ENCODE peak calls at places on chromosomes 3 and 15, in five cellular contexts. One of them, this sample, is unnamed.

GRCh38 chr3:22858486-22858885 is 344.6 kb upstream of the UBE2E2 start:
- DNase-seq in stimulated activated CD8-positive, alpha-beta memory T cell treated with anti-CD3 and anti-CD28 coated beads, Interleukin-4, amount 100 ng/mL, for 4 hours: no peak
- DNase-seq in endothelial cell: no peak
- DNase-seq in NCI-H2107: no peak
- DNase-seq in Daoy: no peak
- DNase-seq in this sample: no peak

GRCh38 chr3:173897631-173898030 is 500.1 kb downstream of the NLGN1 start:
- DNase-seq in Daoy: no peak
- DNase-seq in endothelial cell: no peak
- DNase-seq in NCI-H2107: no peak
- DNase-seq in stimulated activated CD8-positive, alpha-beta memory T cell treated with anti-CD3 and anti-CD28 coated beads, Interleukin-4, amount 100 ng/mL, for 4 hours: no peak
- DNase-seq in this sample: no peak

GRCh38 chr3:29901097-29901496 is 620.2 kb downstream of the RBMS3 start:
- DNase-seq in endothelial cell: no peak
- DNase-seq in Daoy: no peak
- DNase-seq in stimulated activated CD8-positive, alpha-beta memory T cell treated with anti-CD3 and anti-CD28 coated beads, Interleukin-4, amount 100 ng/mL, for 4 hours: no peak
- DNase-seq in NCI-H2107: no peak
- DNase-seq in this sample: no peak

GRCh38 chr15:65086680-65087111 is 10.2 kb downstream of the KBTBD13 start:
- DNase-seq in stimulated activated CD8-positive, alpha-beta memory T cell treated with anti-CD3 and anti-CD28 coated beads, Interleukin-4, amount 100 ng/mL, for 4 hours: no peak
- DNase-seq in endothelial cell: no peak
- DNase-seq in NCI-H2107: no peak
- DNase-seq in Daoy: no peak
- DNase-seq in this sample: no peak

GRCh38 chr15:72342385-72342784 is 22.4 kb upstream of the CELF6 start:
- DNase-seq in endothelial cell: peak; percentile 74
- DNase-seq in NCI-H2107: no peak
- DNase-seq in stimulated activated CD8-positive, alpha-beta memory T cell treated with anti-CD3 and anti-CD28 coated beads, Interleukin-4, amount 100 ng/mL, for 4 hours: no peak
- DNase-seq in Daoy: peak; percentile 15
- DNase-seq in this sample: no peak

GRCh38 chr3:126070146-126070545 is 13.8 kb downstream of the SLC41A3 start:
- DNase-seq in stimulated activated CD8-positive, alpha-beta memory T cell treated with anti-CD3 and anti-CD28 coated beads, Interleukin-4, amount 100 ng/mL, for 4 hours: no peak
- DNase-seq in NCI-H2107: no peak
- DNase-seq in Daoy: no peak
- DNase-seq in endothelial cell: no peak
- DNase-seq in this sample: no peak

GRCh38 chr3:113696658-113697191 is 283 bp upstream of the USF3 start:
- DNase-seq in NCI-H2107: peak; percentile 98
- DNase-seq in stimulated activated CD8-positive, alpha-beta memory T cell treated with anti-CD3 and anti-CD28 coated beads, Interleukin-4, amount 100 ng/mL, for 4 hours: peak; percentile 95
- DNase-seq in endothelial cell: peak; percentile 98
- DNase-seq in Daoy: peak; percentile 100
- DNase-seq in this sample: peak; percentile 99

GRCh38 chr15:77030928-77031375 is 36.0 kb downstream of the PSTPIP1 start:
- DNase-seq in endothelial cell: peak; percentile 6
- DNase-seq in NCI-H2107: no peak
- DNase-seq in stimulated activated CD8-positive, alpha-beta memory T cell treated with anti-CD3 and anti-CD28 coated beads, Interleukin-4, amount 100 ng/mL, for 4 hours: no peak
- DNase-seq in Daoy: no peak
- DNase-seq in this sample: no peak

GRCh38 chr3:22922317-22922716 is 280.8 kb upstream of the UBE2E2 start:
- DNase-seq in endothelial cell: no peak
- DNase-seq in stimulated activated CD8-positive, alpha-beta memory T cell treated with anti-CD3 and anti-CD28 coated beads, Interleukin-4, amount 100 ng/mL, for 4 hours: no peak
- DNase-seq in NCI-H2107: no peak
- DNase-seq in Daoy: no peak
- DNase-seq in this sample: peak; percentile 6

GRCh38 chr3:138682674-138683073 is 74.1 kb downstream of the FAIM start:
- DNase-seq in NCI-H2107: no peak
- DNase-seq in endothelial cell: no peak
- DNase-seq in Daoy: no peak
- DNase-seq in stimulated activated CD8-positive, alpha-beta memory T cell treated with anti-CD3 and anti-CD28 coated beads, Interleukin-4, amount 100 ng/mL, for 4 hours: no peak
- DNase-seq in this sample: no peak

GRCh38 chr3:155548194-155548593 is 196.7 kb downstream of the PLCH1 start:
- DNase-seq in endothelial cell: no peak
- DNase-seq in Daoy: no peak
- DNase-seq in NCI-H2107: no peak
- DNase-seq in stimulated activated CD8-positive, alpha-beta memory T cell treated with anti-CD3 and anti-CD28 coated beads, Interleukin-4, amount 100 ng/mL, for 4 hours: no peak
- DNase-seq in this sample: no peak

GRCh38 chr3:149971403-149972075 is 844 bp upstream of the PFN2 start:
- DNase-seq in endothelial cell: no peak
- DNase-seq in stimulated activated CD8-positive, alpha-beta memory T cell treated with anti-CD3 and anti-CD28 coated beads, Interleukin-4, amount 100 ng/mL, for 4 hours: peak; percentile 3
- DNase-seq in NCI-H2107: peak; percentile 92
- DNase-seq in Daoy: peak; percentile 79
- DNase-seq in this sample: peak; percentile 76

GRCh38 chr3:122921791-122922651 is 105.5 kb downstream of the SEMA5B start:
- DNase-seq in NCI-H2107: peak; percentile 34
- DNase-seq in Daoy: no peak
- DNase-seq in stimulated activated CD8-positive, alpha-beta memory T cell treated with anti-CD3 and anti-CD28 coated beads, Interleukin-4, amount 100 ng/mL, for 4 hours: no peak
- DNase-seq in endothelial cell: peak; percentile 53
- DNase-seq in this sample: no peak

GRCh38 chr15:76340802-76341365 is 4.3 kb downstream of the ISL2 start:
- DNase-seq in NCI-H2107: no peak
- DNase-seq in Daoy: no peak
- DNase-seq in stimulated activated CD8-positive, alpha-beta memory T cell treated with anti-CD3 and anti-CD28 coated beads, Interleukin-4, amount 100 ng/mL, for 4 hours: no peak
- DNase-seq in endothelial cell: no peak
- DNase-seq in this sample: no peak

GRCh38 chr3:62529230-62529629 is 155.9 kb upstream of the FEZF2 start:
- DNase-seq in endothelial cell: peak; percentile 74
- DNase-seq in NCI-H2107: no peak
- DNase-seq in stimulated activated CD8-positive, alpha-beta memory T cell treated with anti-CD3 and anti-CD28 coated beads, Interleukin-4, amount 100 ng/mL, for 4 hours: no peak
- DNase-seq in Daoy: peak; percentile 32
- DNase-seq in this sample: peak; percentile 8

GRCh38 chr3:84547207-84547606 is 411.6 kb upstream of the CADM2 start:
- DNase-seq in Daoy: no peak
- DNase-seq in NCI-H2107: no peak
- DNase-seq in stimulated activated CD8-positive, alpha-beta memory T cell treated with anti-CD3 and anti-CD28 coated beads, Interleukin-4, amount 100 ng/mL, for 4 hours: no peak
- DNase-seq in endothelial cell: no peak
- DNase-seq in this sample: no peak

GRCh38 chr3:170419301-170420087 is 826 bp downstream of the CLDN11 start:
- DNase-seq in stimulated activated CD8-positive, alpha-beta memory T cell treated with anti-CD3 and anti-CD28 coated beads, Interleukin-4, amount 100 ng/mL, for 4 hours: no peak
- DNase-seq in Daoy: no peak
- DNase-seq in NCI-H2107: no peak
- DNase-seq in endothelial cell: peak; percentile 35
- DNase-seq in this sample: no peak

GRCh38 chr3:129428382-129429079 is at the start of gene EFCAB12:
- DNase-seq in Daoy: peak; percentile 97
- DNase-seq in NCI-H2107: peak; percentile 94
- DNase-seq in endothelial cell: peak; percentile 94
- DNase-seq in stimulated activated CD8-positive, alpha-beta memory T cell treated with anti-CD3 and anti-CD28 coated beads, Interleukin-4, amount 100 ng/mL, for 4 hours: peak; percentile 68
- DNase-seq in this sample: peak; percentile 88

GRCh38 chr15:71252036-71252898 is 137.0 kb downstream of the THSD4 start:
- DNase-seq in stimulated activated CD8-positive, alpha-beta memory T cell treated with anti-CD3 and anti-CD28 coated beads, Interleukin-4, amount 100 ng/mL, for 4 hours: no peak
- DNase-seq in NCI-H2107: no peak
- DNase-seq in Daoy: peak; percentile 91
- DNase-seq in endothelial cell: no peak
- DNase-seq in this sample: no peak

GRCh38 chr3:136068708-136069107 is 103.2 kb downstream of the PPP2R3A start:
- DNase-seq in NCI-H2107: no peak
- DNase-seq in Daoy: no peak
- DNase-seq in endothelial cell: no peak
- DNase-seq in stimulated activated CD8-positive, alpha-beta memory T cell treated with anti-CD3 and anti-CD28 coated beads, Interleukin-4, amount 100 ng/mL, for 4 hours: no peak
- DNase-seq in this sample: no peak

GRCh38 chr3:4741404-4742307 is 237.6 kb upstream of the BHLHE40 start:
- DNase-seq in endothelial cell: no peak
- DNase-seq in NCI-H2107: no peak
- DNase-seq in Daoy: peak; percentile 94
- DNase-seq in stimulated activated CD8-positive, alpha-beta memory T cell treated with anti-CD3 and anti-CD28 coated beads, Interleukin-4, amount 100 ng/mL, for 4 hours: no peak
- DNase-seq in this sample: peak; percentile 96

GRCh38 chr3:49803464-49804140 is 541 bp downstream of the INKA1 start:
- DNase-seq in stimulated activated CD8-positive, alpha-beta memory T cell treated with anti-CD3 and anti-CD28 coated beads, Interleukin-4, amount 100 ng/mL, for 4 hours: no peak
- DNase-seq in NCI-H2107: no peak
- DNase-seq in endothelial cell: peak; percentile 51
- DNase-seq in Daoy: peak; percentile 14
- DNase-seq in this sample: no peak

GRCh38 chr3:123832712-123833397 is 51.3 kb downstream of the MYLK start:
- DNase-seq in stimulated activated CD8-positive, alpha-beta memory T cell treated with anti-CD3 and anti-CD28 coated beads, Interleukin-4, amount 100 ng/mL, for 4 hours: no peak
- DNase-seq in NCI-H2107: no peak
- DNase-seq in Daoy: no peak
- DNase-seq in endothelial cell: no peak
- DNase-seq in this sample: no peak

GRCh38 chr3:193857996-193858395 is 265.0 kb downstream of the OPA1 start:
- DNase-seq in endothelial cell: no peak
- DNase-seq in stimulated activated CD8-positive, alpha-beta memory T cell treated with anti-CD3 and anti-CD28 coated beads, Interleukin-4, amount 100 ng/mL, for 4 hours: no peak
- DNase-seq in Daoy: no peak
- DNase-seq in NCI-H2107: no peak
- DNase-seq in this sample: peak; percentile 98

GRCh38 chr3:182364323-182364722 is 429.0 kb upstream of the ATP11B start:
- DNase-seq in endothelial cell: no peak
- DNase-seq in Daoy: peak; percentile 38
- DNase-seq in NCI-H2107: no peak
- DNase-seq in stimulated activated CD8-positive, alpha-beta memory T cell treated with anti-CD3 and anti-CD28 coated beads, Interleukin-4, amount 100 ng/mL, for 4 hours: no peak
- DNase-seq in this sample: peak; percentile 73

GRCh38 chr15:50943623-50944022 is 35.1 kb downstream of the AP4E1 start:
- DNase-seq in Daoy: no peak
- DNase-seq in stimulated activated CD8-positive, alpha-beta memory T cell treated with anti-CD3 and anti-CD28 coated beads, Interleukin-4, amount 100 ng/mL, for 4 hours: no peak
- DNase-seq in endothelial cell: no peak
- DNase-seq in NCI-H2107: no peak
- DNase-seq in this sample: no peak

GRCh38 chr3:48157950-48158376 is 30.3 kb downstream of the CDC25A start:
- DNase-seq in stimulated activated CD8-positive, alpha-beta memory T cell treated with anti-CD3 and anti-CD28 coated beads, Interleukin-4, amount 100 ng/mL, for 4 hours: peak; percentile 21
- DNase-seq in endothelial cell: peak; percentile 72
- DNase-seq in Daoy: peak; percentile 62
- DNase-seq in NCI-H2107: no peak
- DNase-seq in this sample: peak; percentile 26

GRCh38 chr3:30644615-30645014 is 38.2 kb downstream of the TGFBR2 start:
- DNase-seq in endothelial cell: no peak
- DNase-seq in stimulated activated CD8-positive, alpha-beta memory T cell treated with anti-CD3 and anti-CD28 coated beads, Interleukin-4, amount 100 ng/mL, for 4 hours: peak; percentile 37
- DNase-seq in NCI-H2107: no peak
- DNase-seq in Daoy: no peak
- DNase-seq in this sample: no peak

GRCh38 chr15:72540606-72541237 is 66.6 kb downstream of the ARIH1 start:
- DNase-seq in endothelial cell: no peak
- DNase-seq in Daoy: no peak
- DNase-seq in NCI-H2107: no peak
- DNase-seq in stimulated activated CD8-positive, alpha-beta memory T cell treated with anti-CD3 and anti-CD28 coated beads, Interleukin-4, amount 100 ng/mL, for 4 hours: no peak
- DNase-seq in this sample: no peak

GRCh38 chr3:30826381-30827061 is 67.9 kb downstream of the GADL1 start:
- DNase-seq in Daoy: peak; percentile 1
- DNase-seq in NCI-H2107: no peak
- DNase-seq in endothelial cell: no peak
- DNase-seq in stimulated activated CD8-positive, alpha-beta memory T cell treated with anti-CD3 and anti-CD28 coated beads, Interleukin-4, amount 100 ng/mL, for 4 hours: no peak
- DNase-seq in this sample: no peak

GRCh38 chr3:23981136-23981535 is 36.0 kb downstream of the NR1D2 start:
- DNase-seq in stimulated activated CD8-positive, alpha-beta memory T cell treated with anti-CD3 and anti-CD28 coated beads, Interleukin-4, amount 100 ng/mL, for 4 hours: no peak
- DNase-seq in NCI-H2107: no peak
- DNase-seq in Daoy: no peak
- DNase-seq in endothelial cell: no peak
- DNase-seq in this sample: no peak

GRCh38 chr3:157755254-157755653 is 252.0 kb upstream of the VEPH1 start:
- DNase-seq in NCI-H2107: no peak
- DNase-seq in Daoy: no peak
- DNase-seq in stimulated activated CD8-positive, alpha-beta memory T cell treated with anti-CD3 and anti-CD28 coated beads, Interleukin-4, amount 100 ng/mL, for 4 hours: no peak
- DNase-seq in endothelial cell: no peak
- DNase-seq in this sample: no peak

GRCh38 chr3:195770081-195770840 is 41.5 kb downstream of the MUC4 start:
- DNase-seq in stimulated activated CD8-positive, alpha-beta memory T cell treated with anti-CD3 and anti-CD28 coated beads, Interleukin-4, amount 100 ng/mL, for 4 hours: no peak
- DNase-seq in endothelial cell: no peak
- DNase-seq in Daoy: no peak
- DNase-seq in NCI-H2107: no peak
- DNase-seq in this sample: no peak

GRCh38 chr15:75468908-75469307 is 17.4 kb upstream of the SIN3A start:
- DNase-seq in NCI-H2107: no peak
- DNase-seq in stimulated activated CD8-positive, alpha-beta memory T cell treated with anti-CD3 and anti-CD28 coated beads, Interleukin-4, amount 100 ng/mL, for 4 hours: no peak
- DNase-seq in Daoy: no peak
- DNase-seq in endothelial cell: no peak
- DNase-seq in this sample: no peak

GRCh38 chr3:8869613-8870012 is 93.7 kb downstream of the RAD18 start:
- DNase-seq in stimulated activated CD8-positive, alpha-beta memory T cell treated with anti-CD3 and anti-CD28 coated beads, Interleukin-4, amount 100 ng/mL, for 4 hours: no peak
- DNase-seq in NCI-H2107: no peak
- DNase-seq in endothelial cell: no peak
- DNase-seq in Daoy: peak; percentile 84
- DNase-seq in this sample: peak; percentile 42

GRCh38 chr15:91357011-91357410 is 257.0 kb downstream of the SV2B start:
- DNase-seq in NCI-H2107: no peak
- DNase-seq in endothelial cell: no peak
- DNase-seq in Daoy: no peak
- DNase-seq in stimulated activated CD8-positive, alpha-beta memory T cell treated with anti-CD3 and anti-CD28 coated beads, Interleukin-4, amount 100 ng/mL, for 4 hours: no peak
- DNase-seq in this sample: no peak